ENCODE peak calls at places on chromosomes 11 and 22, in eight cellular contexts. S is CD8-positive, alpha-beta memory T cell; H is ascending aorta; U is uterus; J is colonic mucosa; Y is fibroblast of lung; T is PC-3; A is stomach. K is an unnamed sample. For H3K4me1, the result is how much of the 10 kb centered on the place peaks cover.

GRCh38 chr11:77113382-77114088 is 10.9 kb downstream of the OMP start:
- DNase-seq in S (no peak), H (no peak), U (no peak), J (no peak), Y (peak), T (peak), A (peak), K (peak)

GRCh38 chr11:114612686-114613085 is 17.1 kb upstream of the NXPE4 start:
- DNase-seq in S (no peak), H (no peak), U (no peak), J (peak), Y (no peak), T (no peak), A (no peak), K (no peak)

GRCh38 chr11:70127653-70128434 is 49.7 kb downstream of the ANO1 start:
- DNase-seq in S (no peak), H (no peak), U (no peak), J (no peak), Y (no peak), T (no peak), A (no peak), K (no peak)

GRCh38 chr11:26753738-26754504 is 32.1 kb upstream of the SLC5A12 start:
- DNase-seq in S (no peak), H (peak), U (peak), J (peak), Y (peak), T (peak), A (peak), K (peak)

GRCh38 chr11:48111941-48112340 is 104.7 kb upstream of the OR4B1 start:
- DNase-seq in S (no peak), H (no peak), U (no peak), J (no peak), Y (no peak), T (no peak), A (no peak), K (no peak)

GRCh38 chr22:18965526-18966421 is 29.7 kb upstream of the PRODH start:
- DNase-seq in S (no peak), H (no peak), U (no peak), J (no peak), Y (no peak), T (no peak), A (no peak), K (no peak)

GRCh38 chr11:20238712-20239111 is 78.4 kb upstream of the DBX1 start:
- DNase-seq in S (no peak), H (no peak), U (no peak), J (peak), Y (no peak), T (no peak), A (no peak), K (peak)

GRCh38 chr22:50398698-50399648 is 55.8 kb downstream of the PPP6R2 start:
- DNase-seq in S (no peak), H (no peak), U (no peak), J (no peak), Y (no peak), T (no peak), A (peak), K (no peak)

GRCh38 chr11:59918987-59919589 is 19.1 kb upstream of the OOSP1 start:
- DNase-seq in S (no peak), H (no peak), U (no peak), J (peak), Y (no peak), T (peak), A (peak), K (peak)

GRCh38 chr22:19982991-19983578 is 33.5 kb downstream of the ARVCF start:
- DNase-seq in S (no peak), H (no peak), U (no peak), J (no peak), Y (no peak), T (no peak), A (no peak), K (no peak)

GRCh38 chr11:3823303-3823702 is 14.9 kb downstream of the PGAP2 start:
- DNase-seq in S (no peak), H (no peak), U (no peak), J (no peak), Y (peak), T (peak), A (no peak), K (no peak)

GRCh38 chr11:14908214-14908880 is 16.3 kb upstream of the CYP2R1 start:
- DNase-seq in S (no peak), H (no peak), U (no peak), J (peak), Y (peak), T (peak), A (no peak), K (peak)

GRCh38 chr11:68050371-68050841 is 11.6 kb downstream of the TCIRG1 start:
- DNase-seq in S (no peak), H (no peak), U (no peak), J (no peak), Y (no peak), T (no peak), A (no peak), K (no peak)

DNA sequence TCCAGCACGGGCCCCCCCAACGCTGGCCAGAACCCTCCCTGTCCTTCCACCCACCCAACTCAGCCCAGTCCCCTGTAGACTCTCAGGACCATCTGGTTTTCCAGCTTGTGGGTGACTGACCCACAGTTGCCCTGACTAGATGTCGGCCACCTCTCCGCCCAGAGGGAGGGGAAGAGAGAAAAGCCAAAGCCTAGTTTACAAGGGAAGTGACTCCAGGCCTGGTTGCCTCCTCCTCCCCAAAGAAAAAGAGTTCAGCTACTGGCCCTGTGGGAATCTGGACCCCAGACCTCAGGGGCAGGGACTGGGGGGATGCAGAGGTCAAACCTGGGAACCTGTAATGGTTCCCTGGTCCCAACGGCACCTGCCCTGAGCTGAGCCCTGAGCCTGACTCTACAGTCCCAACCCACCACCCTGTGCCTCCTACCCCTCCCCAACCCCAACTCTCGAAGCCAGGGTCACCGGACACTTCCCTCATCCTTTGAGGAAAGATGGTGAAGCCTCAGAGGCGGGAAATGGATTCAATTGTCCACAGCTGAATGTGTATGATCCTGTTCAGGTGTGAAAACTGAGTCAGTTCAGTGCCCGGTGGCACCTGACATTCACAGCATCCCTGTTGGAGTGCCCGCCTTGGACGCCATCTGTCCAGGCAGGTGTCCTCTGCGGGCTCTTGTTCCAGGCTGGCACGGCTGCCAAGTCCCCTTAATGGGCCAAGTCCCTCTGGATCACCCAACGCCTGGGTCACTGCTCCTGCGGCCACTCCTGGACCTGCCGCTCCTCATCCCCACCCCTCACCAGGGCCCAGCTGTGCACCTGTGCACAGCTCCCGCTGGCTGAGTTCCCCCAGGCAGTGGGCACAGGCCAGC is 21.0 kb upstream of the WNT7B start:
- DNase-seq in S (no peak), H (no peak), U (no peak), J (no peak), Y (no peak), T (peak), A (no peak), K (no peak)
- H3K4me1 ChIP-seq in S (under half), H (under half), U (under half), J (under half), Y (under half), T (under half), A (half or more), K (half or more)

GRCh38 chr22:23899042-23899745 is 5.0 kb downstream of the MIF start:
- DNase-seq in S (no peak), H (no peak), U (no peak), J (no peak), Y (no peak), T (no peak), A (no peak), K (no peak)
- H3K27ac ChIP-seq in S (no peak), H (no peak), U (no peak), J (no peak), Y (no peak), T (no peak), A (no peak), K (no peak)

GRCh38 chr22:37018815-37019308 is 385 bp downstream of the TST start:
- DNase-seq in S (no peak), H (peak), U (peak), J (peak), Y (peak), T (peak), A (peak), K (peak)
- H3K4me1 ChIP-seq in S (under half), H (under half), U (under half), J (under half), Y (under half), T (under half), A (half or more), K (under half)

GRCh38 chr22:27991586-27992293 is 72.7 kb upstream of the PITPNB start:
- DNase-seq in S (no peak), H (peak), U (no peak), J (no peak), Y (no peak), T (no peak), A (peak), K (no peak)

GRCh38 chr22:27989758-27990450 is 70.8 kb upstream of the PITPNB start:
- DNase-seq in S (no peak), H (peak), U (no peak), J (no peak), Y (no peak), T (no peak), A (peak), K (no peak)

GRCh38 chr22:27992294-27993165 is 73.5 kb upstream of the PITPNB start:
- DNase-seq in S (no peak), H (peak), U (no peak), J (no peak), Y (no peak), T (no peak), A (peak), K (no peak)

GRCh38 chr22:27990451-27990840 is 71.4 kb upstream of the PITPNB start:
- DNase-seq in S (no peak), H (no peak), U (no peak), J (no peak), Y (no peak), T (no peak), A (peak), K (no peak)

GRCh38 chr22:27990879-27991278 is 71.8 kb upstream of the PITPNB start:
- DNase-seq in S (no peak), H (peak), U (peak), J (peak), Y (peak), T (peak), A (peak), K (peak)
- H3K27ac ChIP-seq in S (no peak), H (peak), U (no peak), J (no peak), Y (no peak), T (no peak), A (no peak), K (no peak)

GRCh38 chr11:119685073-119685746 is 43.8 kb downstream of the NECTIN1 start:
- DNase-seq in S (no peak), H (no peak), U (no peak), J (no peak), Y (no peak), T (peak), A (no peak), K (no peak)
- H3K4me1 ChIP-seq in S (under half), H (under half), U (under half), J (under half), Y (under half), T (under half), A (under half), K (under half)

DNA sequence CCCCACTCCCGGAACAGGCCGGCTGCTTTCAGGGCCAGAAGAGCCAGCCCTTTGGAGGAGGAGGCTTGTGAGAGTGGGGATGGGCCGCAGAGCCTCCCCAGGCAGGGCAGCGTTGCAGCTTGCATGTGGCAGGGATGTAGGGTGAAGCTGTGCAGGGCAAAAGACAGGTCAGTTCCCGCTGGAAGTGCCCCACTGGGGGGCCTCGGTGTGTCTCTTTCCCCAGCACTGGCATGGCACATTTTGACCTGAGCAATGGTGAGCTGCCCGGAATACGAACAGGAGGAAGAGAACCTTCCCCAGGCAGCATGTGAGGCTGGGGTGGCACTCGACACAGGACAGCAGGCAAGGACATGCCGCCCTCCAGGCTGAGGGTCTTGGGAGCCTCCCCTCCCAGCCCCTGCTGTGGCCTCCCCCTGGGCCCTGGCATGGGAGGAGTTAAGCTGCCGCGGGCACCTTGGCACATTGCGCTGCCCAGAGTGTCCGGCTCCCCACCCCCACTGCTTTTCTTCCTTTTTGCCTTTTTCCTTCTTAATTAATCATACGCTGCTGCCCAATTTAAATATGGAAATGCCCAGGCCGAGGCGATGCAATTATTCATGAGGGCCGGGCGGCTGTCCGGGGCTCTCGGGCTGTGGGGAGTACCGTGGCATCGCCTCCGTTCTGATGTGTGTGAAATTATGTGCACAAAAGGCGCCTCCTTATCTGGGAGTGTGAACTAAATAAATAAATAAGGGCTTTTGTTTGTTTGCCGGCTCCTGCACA is 76.0 kb upstream of the WNT7B start:
- DNase-seq in S (no peak), H (peak), U (peak), J (peak), Y (peak), T (peak), A (peak), K (peak)
- H3K27ac ChIP-seq in S (peak), H (peak), U (peak), J (peak), Y (peak), T (peak), A (peak), K (peak)

GRCh38 chr22:33421859-33422258 is 363.7 kb upstream of the SYN3 start:
- DNase-seq in S (no peak), H (no peak), U (no peak), J (no peak), Y (no peak), T (no peak), A (no peak), K (no peak)
- H3K4me1 ChIP-seq in S (under half), H (under half), U (under half), J (under half), Y (under half), T (under half), A (under half), K (under half)

DNA sequence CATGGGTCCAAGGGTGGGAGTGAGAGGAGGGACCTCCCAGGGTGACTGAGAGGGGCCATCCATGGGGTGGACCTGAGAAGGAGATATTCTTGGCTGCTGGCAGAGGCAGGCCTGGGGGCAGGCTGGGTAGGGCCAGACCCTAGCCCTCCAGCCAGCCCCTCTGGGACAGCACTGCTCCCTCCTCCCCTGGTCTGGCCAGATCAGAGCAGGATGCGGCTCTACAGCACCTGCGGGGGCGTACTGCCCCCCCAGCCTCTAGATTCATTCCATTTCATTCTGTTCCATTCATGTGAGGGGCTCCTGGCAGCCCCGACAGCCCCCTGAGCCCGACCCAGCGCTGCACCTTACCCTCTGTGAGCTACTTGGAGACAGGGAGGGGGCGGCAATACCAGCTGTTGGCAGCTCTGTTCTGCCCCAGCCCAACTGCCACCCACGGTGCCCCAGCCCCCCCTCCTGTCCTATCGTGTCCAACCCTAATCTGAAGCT is 34.3 kb upstream of the MYRF start:
- DNase-seq in S (no peak), H (no peak), U (no peak), J (no peak), Y (no peak), T (no peak), A (no peak), K (peak)
- H3K27ac ChIP-seq in S (no peak), H (peak), U (peak), J (no peak), Y (peak), T (no peak), A (no peak), K (no peak)